ENCODE peak calls at places on chromosomes 6 and 20, in five cellular contexts. T is T47D; H is GM19239; L is ELR; A is CD4-positive, alpha-beta T cell. B is an unnamed sample.

GRCh38 chr20:1184638-1185315 is at the start of gene TMEM74B:
- DNase-seq in T (no peak), H (no peak), L (no peak), A (no peak), B (no peak)

GRCh38 chr20:4169360-4170214 is 154.2 kb upstream of the RNF24 start:
- DNase-seq in T (no peak), H (no peak), L (no peak), A (no peak), B (no peak)

GRCh38 chr20:3698511-3699436 is 13.6 kb downstream of the SIGLEC1 start:
- DNase-seq in T (no peak), H (no peak), L (no peak), A (no peak), B (no peak)

GRCh38 chr6:13767121-13767794 is 47.1 kb downstream of the MCUR1 start:
- DNase-seq in T (no peak), H (no peak), L (peak; percentile 57), A (peak; percentile 20), B (peak; percentile 61)

GRCh38 chr20:58982406-58983114 is 1.5 kb downstream of the NELFCD start:
- DNase-seq in T (no peak), H (no peak), L (no peak), A (no peak), B (no peak)

GRCh38 chr6:28838289-28838633 is 85.5 kb downstream of the TRIM27 start:
- DNase-seq in T (peak; percentile 78), H (no peak), L (peak; percentile 70), A (peak; percentile 74), B (peak; percentile 78)

GRCh38 chr6:10141756-10142443 is 273.0 kb downstream of the TFAP2A start:
- DNase-seq in T (peak; percentile 72), H (no peak), L (peak; percentile 16), A (no peak), B (peak; percentile 74)

GRCh38 chr6:43506667-43507471 is 3.3 kb downstream of the LRRC73 start:
- DNase-seq in T (peak; percentile 87), H (peak; percentile 79), L (peak; percentile 84), A (peak; percentile 78), B (peak; percentile 79)

GRCh38 chr20:48698507-48699267 is 129.1 kb downstream of the PREX1 start:
- DNase-seq in T (peak; percentile 53), H (no peak), L (no peak), A (no peak), B (no peak)

GRCh38 chr6:151425561-151425960 is 26.4 kb downstream of the RMND1 start:
- DNase-seq in T (no peak), H (no peak), L (no peak), A (no peak), B (no peak)

GRCh38 chr6:21354805-21355238 is 238.7 kb upstream of the SOX4 start:
- DNase-seq in T (peak; percentile 31), H (no peak), L (no peak), A (no peak), B (no peak)

GRCh38 chr6:29602564-29603361 is 17.8 kb downstream of the OR2H2 start:
- DNase-seq in T (peak; percentile 29), H (no peak), L (peak; percentile 53), A (no peak), B (peak; percentile 46)

GRCh38 chr6:126175251-126175650 is 164.7 kb upstream of the CENPW start:
- DNase-seq in T (no peak), H (no peak), L (no peak), A (no peak), B (peak; percentile 11)

GRCh38 chr20:56360133-56360898 is 1.5 kb downstream of the FAM210B start:
- DNase-seq in T (peak; percentile 72), H (no peak), L (no peak), A (no peak), B (no peak)

GRCh38 chr6:161082215-161082614 is 90.6 kb downstream of the MAP3K4 start:
- DNase-seq in T (no peak), H (no peak), L (no peak), A (no peak), B (no peak)

GRCh38 chr6:39266375-39266774 is 37.1 kb upstream of the KCNK5 start:
- DNase-seq in T (peak; percentile 79), H (no peak), L (no peak), A (no peak), B (no peak)

GRCh38 chr6:150079604-150080003 is 10.7 kb upstream of the ULBP3 start:
- DNase-seq in T (no peak), H (no peak), L (peak; percentile 28), A (no peak), B (peak; percentile 14)

GRCh38 chr6:47016236-47016635 is 25.9 kb downstream of the ADGRF1 start:
- DNase-seq in T (peak; percentile 90), H (no peak), L (no peak), A (no peak), B (no peak)